ENCODE peak calls at places on chromosomes 5 and 9, in five cellular contexts. E, P, J, W and A are unnamed samples. For H3K4me1, the result is how much of the 10 kb centered on the place peaks cover.

GRCh38 chr5:103223031-103223955 is 35.3 kb upstream of the MACIR start:
- DNase-seq in E (no peak), P (no peak), J (no peak), W (no peak), A (no peak)

GRCh38 chr5:5291357-5291756 is 131.1 kb upstream of the ICE1 start:
- DNase-seq in E (no peak), P (no peak), J (no peak), W (peak), A (no peak)

GRCh38 chr9:92715488-92716231 is 45.7 kb upstream of the IPPK start:
- DNase-seq in E (no peak), P (no peak), J (no peak), W (peak), A (no peak)

GRCh38 chr5:123874600-123875201 is 362.7 kb downstream of the CSNK1G3 start:
- DNase-seq in E (peak), P (no peak), J (no peak), W (no peak), A (peak)

GRCh38 chr9:33818167-33818831 is 1.3 kb downstream of the UBE2R2 start:
- DNase-seq in E (no peak), P (peak), J (peak), W (no peak), A (peak)

GRCh38 chr5:39775458-39776365 is 350.9 kb upstream of the DAB2 start:
- DNase-seq in E (peak), P (no peak), J (no peak), W (no peak), A (no peak)

GRCh38 chr9:127404631-127405030 is 7.7 kb downstream of the SLC2A8 start:
- DNase-seq in E (no peak), P (no peak), J (no peak), W (no peak), A (no peak)

GRCh38 chr9:72217306-72217842 is 68.1 kb downstream of the GDA start:
- DNase-seq in E (no peak), P (no peak), J (no peak), W (no peak), A (no peak)

GRCh38 chr9:87667164-87667738 is 58.7 kb upstream of the CTSL start:
- DNase-seq in E (no peak), P (no peak), J (no peak), W (no peak), A (peak)

GRCh38 chr9:137055385-137056364 is 1.8 kb upstream of the ENTPD2 start:
- DNase-seq in E (peak), P (peak), J (no peak), W (peak), A (peak)

GRCh38 chr5:90119531-90119940 is 290.0 kb downstream of the CETN3 start:
- DNase-seq in E (no peak), P (no peak), J (no peak), W (no peak), A (no peak)

GRCh38 chr9:134262035-134262434 is 64.2 kb upstream of the RXRA start:
- DNase-seq in E (no peak), P (no peak), J (no peak), W (no peak), A (no peak)

GRCh38 chr5:181205402-181205734 is 372 bp upstream of the TRIM7 start:
- DNase-seq in E (no peak), P (no peak), J (no peak), W (no peak), A (no peak)

GRCh38 chr9:108467653-108468324 is 388.0 kb downstream of the ACTL7B start:
- DNase-seq in E (peak), P (peak), J (no peak), W (no peak), A (peak)

GRCh38 chr5:146662229-146662628 is 146.2 kb upstream of the GPR151 start:
- DNase-seq in E (peak), P (no peak), J (no peak), W (peak), A (peak)

GRCh38 chr5:84682531-84682930 is 297.9 kb upstream of the EDIL3 start:
- DNase-seq in E (no peak), P (no peak), J (no peak), W (no peak), A (no peak)

GRCh38 chr5:95667219-95667618 is 15.6 kb downstream of the SPATA9 start:
- DNase-seq in E (no peak), P (no peak), J (no peak), W (no peak), A (no peak)

GRCh38 chr5:177116631-177117373 is 16.8 kb upstream of the NSD1 start:
- DNase-seq in E (peak), P (peak), J (peak), W (peak), A (peak)

GRCh38 chr9:98998441-98999151 is 54.9 kb downstream of the COL15A1 start:
- DNase-seq in E (peak), P (peak), J (peak), W (peak), A (peak)

GRCh38 chr9:116087751-116088194 is 65.8 kb upstream of the PAPPA start:
- DNase-seq in E (peak), P (no peak), J (no peak), W (peak), A (no peak)

GRCh38 chr9:72396247-72397091 is 31.5 kb upstream of the ZFAND5 start:
- DNase-seq in E (peak), P (no peak), J (peak), W (no peak), A (peak)

GRCh38 chr9:91361294-91362201 is at the start of gene AUH:
- DNase-seq in E (peak), P (peak), J (peak), W (peak), A (peak)

GRCh38 chr9:96420468-96421219 is 2.5 kb upstream of the ZNF367 start:
- DNase-seq in E (peak), P (peak), J (no peak), W (peak), A (peak)

GRCh38 chr5:150175536-150175935 is 9.0 kb downstream of the CDX1 start:
- DNase-seq in E (no peak), P (no peak), J (no peak), W (peak), A (no peak)

GRCh38 chr9:135300346-135301141 is 179.0 kb upstream of the PPP1R26 start:
- DNase-seq in E (no peak), P (no peak), J (peak), W (no peak), A (peak)

GRCh38 chr9:95876138-95876444 is 600 bp downstream of the ERCC6L2 start:
- DNase-seq in E (no peak), P (no peak), J (no peak), W (no peak), A (no peak)

GRCh38 chr9:100108572-100108971 is 9.5 kb downstream of the INVS start:
- DNase-seq in E (peak), P (no peak), J (no peak), W (no peak), A (no peak)

GRCh38 chr5:65062684-65063083 is 294.0 kb downstream of the CWC27 start:
- DNase-seq in E (peak), P (no peak), J (no peak), W (peak), A (no peak)

GRCh38 chr9:19788152-19788551 is 685 bp downstream of the SLC24A2 start:
- DNase-seq in E (no peak), P (no peak), J (no peak), W (no peak), A (no peak)

GRCh38 chr9:126519660-126520425 is 93.9 kb upstream of the LMX1B start:
- DNase-seq in E (no peak), P (no peak), J (no peak), W (no peak), A (no peak)

GRCh38 chr5:149125386-149125891 is 15.9 kb upstream of the ABLIM3 start:
- DNase-seq in E (no peak), P (no peak), J (peak), W (no peak), A (no peak)

GRCh38 chr5:154386952-154387629 is 58.7 kb upstream of the SAP30L start:
- DNase-seq in E (no peak), P (no peak), J (no peak), W (no peak), A (peak)

GRCh38 chr5:34552686-34553085 is 103.4 kb upstream of the RAI14 start:
- DNase-seq in E (no peak), P (no peak), J (no peak), W (no peak), A (no peak)

GRCh38 chr9:118644066-118644465 is 725.2 kb downstream of the BRINP1 start:
- DNase-seq in E (no peak), P (no peak), J (no peak), W (no peak), A (no peak)

GRCh38 chr5:125446986-125447385 is 700.5 kb upstream of the ZNF608 start:
- DNase-seq in E (peak), P (no peak), J (no peak), W (no peak), A (no peak)

GRCh38 chr5:103366938-103367549 is 108.5 kb downstream of the MACIR start:
- DNase-seq in E (no peak), P (no peak), J (no peak), W (no peak), A (no peak)

GRCh38 chr9:134909511-134910105 is 8.1 kb downstream of the FCN1 start:
- DNase-seq in E (no peak), P (peak), J (peak), W (no peak), A (no peak)

GRCh38 chr5:174337276-174338203 is 292.0 kb downstream of the NSG2 start:
- DNase-seq in E (no peak), P (no peak), J (no peak), W (no peak), A (no peak)

GRCh38 chr5:40988761-40989510 is 79.6 kb downstream of the C7 start:
- DNase-seq in E (no peak), P (no peak), J (no peak), W (no peak), A (no peak)

GRCh38 chr5:138653502-138653901 is 78.3 kb upstream of the HSPA9 start:
- DNase-seq in E (peak), P (no peak), J (no peak), W (no peak), A (no peak)

GRCh38 chr5:7425830-7426229 is 29.9 kb downstream of the ADCY2 start:
- DNase-seq in E (no peak), P (no peak), J (no peak), W (no peak), A (no peak)
- H3K4me1 ChIP-seq in E (under half), P (under half), J (under half), W (under half), A (under half)

DNA sequence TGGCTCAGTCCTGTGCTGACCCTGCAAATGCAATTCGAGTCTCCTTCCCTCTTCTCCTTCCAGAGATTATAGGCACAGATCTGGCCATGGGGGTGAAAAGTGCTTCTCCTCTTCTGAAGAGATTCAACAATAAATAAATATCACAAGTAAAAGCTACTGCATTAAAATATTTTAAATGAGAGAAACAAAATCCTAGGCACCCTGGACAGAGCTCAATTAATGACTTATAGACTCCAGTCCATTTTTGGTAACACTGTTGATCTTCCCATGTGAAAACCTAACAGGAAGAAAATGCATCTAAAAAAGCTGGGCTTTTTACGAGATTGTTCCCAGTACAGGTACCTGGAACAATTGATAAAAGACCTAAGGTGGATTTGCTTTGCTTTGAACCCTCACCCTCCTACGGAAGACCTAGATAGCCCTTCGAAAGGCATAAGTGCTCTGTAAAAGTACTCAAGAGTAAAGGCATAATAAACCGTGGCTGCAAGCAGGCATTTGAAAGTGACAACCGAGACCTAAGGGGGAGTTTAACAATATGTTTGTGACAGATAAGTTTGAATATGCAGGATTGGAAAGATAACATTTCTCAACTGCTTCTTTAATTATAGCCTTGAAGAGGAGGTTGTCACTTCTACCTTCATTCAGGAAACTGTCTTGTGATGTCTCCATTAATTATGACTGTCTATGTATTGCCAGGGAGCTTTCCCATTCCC is 29.4 kb upstream of the MED10 start:
- DNase-seq in E (no peak), P (no peak), J (no peak), W (no peak), A (no peak)
- H3K27ac ChIP-seq in E (no peak), P (no peak), J (no peak), W (no peak), A (no peak)

GRCh38 chr5:119071573-119071874 is 637 bp downstream of the DMXL1 start:
- DNase-seq in E (peak), P (no peak), J (no peak), W (no peak), A (no peak)

GRCh38 chr5:119077444-119077843 is 6.6 kb downstream of the DMXL1 start:
- DNase-seq in E (no peak), P (no peak), J (no peak), W (no peak), A (no peak)

GRCh38 chr5:119072496-119072895 is 1.6 kb downstream of the DMXL1 start:
- DNase-seq in E (no peak), P (no peak), J (no peak), W (no peak), A (no peak)

GRCh38 chr5:119076080-119076479 is 5.2 kb downstream of the DMXL1 start:
- DNase-seq in E (no peak), P (no peak), J (no peak), W (no peak), A (no peak)

GRCh38 chr5:119074419-119074818 is 3.5 kb downstream of the DMXL1 start:
- DNase-seq in E (no peak), P (no peak), J (no peak), W (no peak), A (no peak)
- H3K4me3 ChIP-seq in E (no peak), P (no peak), J (no peak), W (no peak), A (no peak)

GRCh38 chr9:124267271-124267807 is 9.6 kb downstream of the NEK6 start:
- DNase-seq in E (peak), P (peak), J (peak), W (no peak), A (no peak)
- H3K4me1 ChIP-seq in E (under half), P (half or more), J (half or more), W (under half), A (under half)